ENCODE peak calls at places on chromosomes 2 and 18, in six cellular contexts. L, Q, S, C, O and M are unnamed samples.

GRCh38 chr2:10497797-10498251 is 49.7 kb upstream of the ODC1 start:
- DNase-seq in O (peak; percentile 91), C (no peak), S (peak; percentile 40), L (no peak), Q (peak; percentile 17), M (peak; percentile 19)

GRCh38 chr2:167861574-167862193 is 385.7 kb downstream of the STK39 start:
- DNase-seq in C (no peak), L (no peak), O (no peak), S (no peak), Q (no peak), M (no peak)

GRCh38 chr18:75531212-75531850 is 103.8 kb upstream of the SMIM21 start:
- DNase-seq in S (no peak), C (no peak), Q (no peak), L (no peak), O (no peak), M (no peak)

GRCh38 chr18:58229162-58229561 is 185.1 kb downstream of the NEDD4L start:
- DNase-seq in Q (no peak), L (no peak), C (no peak), O (no peak), S (no peak), M (no peak)

GRCh38 chr2:56130463-56131070 is 53.2 kb upstream of the CCDC85A start:
- DNase-seq in Q (no peak), O (no peak), S (no peak), C (peak; percentile 58), L (peak; percentile 41), M (no peak)

GRCh38 chr18:7691206-7691605 is 124.1 kb downstream of the PTPRM start:
- DNase-seq in O (no peak), Q (no peak), S (no peak), L (no peak), C (no peak), M (no peak)

GRCh38 chr2:54891901-54892300 is 158.3 kb downstream of the RTN4 start:
- DNase-seq in Q (no peak), C (no peak), L (no peak), O (no peak), S (no peak), M (no peak)

GRCh38 chr2:240560084-240560479 is at the start of gene DUSP28:
- DNase-seq in Q (peak; percentile 90), L (peak; percentile 80), C (peak; percentile 87), S (peak; percentile 94), O (peak; percentile 97), M (no peak)

GRCh38 chr18:58449366-58449935 is 179.4 kb downstream of the ALPK2 start:
- DNase-seq in L (no peak), O (no peak), Q (no peak), C (no peak), S (no peak), M (no peak)

GRCh38 chr2:22947741-22948140 is 437.2 kb upstream of the KLHL29 start:
- DNase-seq in L (no peak), S (no peak), O (no peak), C (no peak), Q (no peak), M (no peak)

GRCh38 chr2:105919826-105920225 is 175.1 kb downstream of the NCK2 start:
- DNase-seq in Q (peak; percentile 26), O (no peak), S (no peak), C (no peak), L (no peak), M (no peak)

GRCh38 chr2:136025057-136025973 is 39.9 kb upstream of the DARS1 start:
- DNase-seq in L (no peak), C (peak; percentile 99), Q (peak; percentile 34), S (peak; percentile 61), O (peak; percentile 76), M (no peak)

GRCh38 chr2:120587326-120587996 is 148.2 kb upstream of the GLI2 start:
- DNase-seq in S (no peak), C (peak; percentile 82), L (no peak), O (no peak), Q (no peak), M (no peak)

GRCh38 chr18:3689091-3689490 is 239.1 kb downstream of the TGIF1 start:
- DNase-seq in C (no peak), S (no peak), O (no peak), L (no peak), Q (no peak), M (no peak)

GRCh38 chr2:173684896-173685485 is 280.2 kb downstream of the SP3 start:
- DNase-seq in C (peak; percentile 11), S (no peak), Q (no peak), O (no peak), L (no peak), M (no peak)

GRCh38 chr2:159497857-159498256 is 118.5 kb downstream of the BAZ2B start:
- DNase-seq in L (no peak), Q (no peak), S (no peak), C (no peak), O (no peak), M (no peak)

GRCh38 chr2:164014068-164014577 is 278.3 kb upstream of the FIGN start:
- DNase-seq in L (no peak), S (no peak), O (no peak), C (peak; percentile 53), Q (no peak), M (no peak)

GRCh38 chr2:239136203-239136602 is 264.6 kb downstream of the HDAC4 start:
- DNase-seq in L (no peak), C (no peak), O (no peak), Q (no peak), S (no peak), M (no peak)

GRCh38 chr2:136173126-136173525 is 55.2 kb upstream of the CXCR4 start:
- DNase-seq in S (no peak), O (no peak), L (no peak), Q (no peak), C (no peak), M (no peak)

GRCh38 chr2:132598536-132598935 is 71.5 kb downstream of the LYPD1 start:
- DNase-seq in O (no peak), S (no peak), C (no peak), Q (no peak), L (no peak), M (no peak)

GRCh38 chr2:239379641-239380170 is 21.1 kb downstream of the HDAC4 start:
- DNase-seq in O (peak; percentile 46), Q (no peak), C (peak; percentile 38), S (no peak), L (no peak), M (no peak)

GRCh38 chr2:18749912-18750526 is 160.7 kb upstream of the NT5C1B start:
- DNase-seq in S (peak; percentile 60), Q (peak; percentile 22), C (peak; percentile 56), L (peak; percentile 83), O (no peak), M (no peak)

GRCh38 chr2:196951973-196952372 is 25.5 kb upstream of the PGAP1 start:
- DNase-seq in O (no peak), C (no peak), S (no peak), Q (no peak), L (no peak), M (no peak)

GRCh38 chr2:126828051-126828450 is 70.6 kb upstream of the TEX51 start:
- DNase-seq in Q (no peak), S (no peak), C (no peak), L (no peak), O (no peak), M (no peak)

GRCh38 chr2:132998221-132998620 is 328.2 kb upstream of the LYPD1 start:
- DNase-seq in Q (no peak), O (no peak), S (no peak), L (no peak), C (no peak), M (no peak)

GRCh38 chr18:22385718-22386117 is 32.0 kb downstream of the CTAGE1 start:
- DNase-seq in Q (no peak), L (no peak), C (no peak), S (no peak), O (no peak), M (no peak)

GRCh38 chr2:31397099-31397498 is 17.4 kb downstream of the XDH start:
- DNase-seq in L (no peak), C (no peak), Q (no peak), O (peak; percentile 89), S (no peak), M (no peak)

GRCh38 chr18:26088482-26088881 is 1.9 kb downstream of the SS18 start:
- DNase-seq in S (no peak), C (no peak), Q (no peak), O (no peak), L (no peak), M (no peak)

GRCh38 chr2:191298306-191298705 is 53.1 kb downstream of the MYO1B start:
- DNase-seq in C (no peak), O (no peak), S (no peak), L (no peak), Q (no peak), M (no peak)
- H3K4me1 ChIP-seq in C (no peaks in the 10 kb centered on the region), O (no peaks in the 10 kb centered on the region), S (no peaks in the 10 kb centered on the region), L (no peaks in the 10 kb centered on the region), Q (no peaks in the 10 kb centered on the region), M (peaks cover 3% of the 10 kb centered on the region)

GRCh38 chr2:12615509-12615908 is 101.2 kb upstream of the TRIB2 start:
- DNase-seq in C (no peak), O (no peak), S (no peak), Q (no peak), L (no peak), M (no peak)

GRCh38 chr2:12613137-12613912 is 103.4 kb upstream of the TRIB2 start:
- DNase-seq in C (peak; percentile 21), O (no peak), S (no peak), L (no peak), Q (no peak), M (no peak)

GRCh38 chr2:12612646-12613045 is 104.1 kb upstream of the TRIB2 start:
- DNase-seq in O (no peak), Q (no peak), C (no peak), S (no peak), L (no peak), M (no peak)

GRCh38 chr2:12610314-12610713 is 106.4 kb upstream of the TRIB2 start:
- DNase-seq in C (no peak), Q (no peak), S (no peak), O (no peak), L (no peak), M (no peak)

GRCh38 chr2:12612168-12612567 is 104.6 kb upstream of the TRIB2 start:
- DNase-seq in Q (no peak), L (no peak), S (no peak), C (no peak), O (no peak), M (no peak)
- H3K27ac ChIP-seq in Q (no peak overlapping the region), L (no peak overlapping the region), S (no peak overlapping the region), C (no peak overlapping the region), O (no peak overlapping the region), M (no peak overlapping the region)

GRCh38 chr2:42645551-42645950 is 77.1 kb downstream of the MTA3 start:
- DNase-seq in L (no peak), S (no peak), Q (no peak), O (no peak), C (no peak), M (no peak)
- H3K9me3 ChIP-seq in L (no peaks in the 10 kb centered on the region), S (no peaks in the 10 kb centered on the region), Q (no peaks in the 10 kb centered on the region), O (no peaks in the 10 kb centered on the region), C (no peaks in the 10 kb centered on the region), M (no peaks in the 10 kb centered on the region)

GRCh38 chr2:237643582-237643981 is 16.2 kb downstream of the LRRFIP1 start:
- DNase-seq in Q (no peak), C (no peak), L (no peak), S (no peak), O (no peak), M (no peak)
- H3K4me1 ChIP-seq in Q (no peaks in the 10 kb centered on the region), C (no peaks in the 10 kb centered on the region), L (no peaks in the 10 kb centered on the region), S (no peaks in the 10 kb centered on the region), O (peaks cover 72% of the 10 kb centered on the region), M (no peaks in the 10 kb centered on the region)

GRCh38 chr2:218002103-218002502 is 692 bp downstream of the TNS1 start:
- DNase-seq in L (no peak), O (no peak), S (no peak), C (no peak), Q (no peak), M (no peak)
- H3K27ac ChIP-seq in L (peak overlapping the region; percentile 28), O (no peak overlapping the region), S (peak overlapping the region; percentile 95), C (no peak overlapping the region), Q (peak overlapping the region; percentile 75), M (peak overlapping the region; percentile 90)